ENCODE peak calls at places on chromosomes 7 and 10, in eight cellular contexts. V is cardiac muscle cell; A is MM.1S; F is Peyer's patch; B is PC-3; N is HCT116; Z is heart left ventricle; X is effector memory CD4-positive, alpha-beta T cell. H is an unnamed sample.
A peak's percentile ranks its signal among the peaks of the same experiment; 100 is the strongest.

GRCh38 chr7:78368781-78369180 is 570.2 kb downstream of the PHTF2 start:
- DNase-seq in A (no peak), V (no peak), N (no peak), X (no peak), B (no peak), F (no peak), Z (no peak), H (no peak)

GRCh38 chr10:128734734-128735133 is 608.5 kb upstream of the MKI67 start:
- DNase-seq in X (no peak), F (no peak), N (no peak), V (no peak), B (no peak), Z (no peak), A (no peak), H (no peak)

GRCh38 chr10:6327906-6328707 is 125.4 kb downstream of the PFKFB3 start:
- DNase-seq in F (no peak), N (no peak), B (no peak), Z (no peak), X (no peak), V (no peak), A (no peak), H (no peak)

GRCh38 chr10:33122014-33122788 is 164.2 kb upstream of the ITGB1 start:
- DNase-seq in X (no peak), F (no peak), A (no peak), V (no peak), Z (no peak), N (no peak), B (peak; percentile 9), H (peak; percentile 16)

GRCh38 chr10:4006848-4007247 is 221.8 kb upstream of the KLF6 start:
- DNase-seq in X (no peak), V (no peak), Z (no peak), B (no peak), A (no peak), N (no peak), F (no peak), H (no peak)

GRCh38 chr7:459584-460373 is 59.9 kb downstream of the PDGFA start:
- DNase-seq in X (no peak), V (no peak), N (no peak), A (no peak), B (no peak), F (no peak), Z (no peak), H (no peak)

GRCh38 chr7:56048245-56048644 is 3.0 kb downstream of the PSPH start:
- DNase-seq in A (no peak), Z (no peak), V (no peak), B (no peak), N (no peak), F (no peak), X (no peak), H (no peak)

GRCh38 chr7:77867208-77867915 is 68.8 kb downstream of the PHTF2 start:
- DNase-seq in B (peak; percentile 5), A (no peak), V (no peak), F (no peak), Z (no peak), N (no peak), X (no peak), H (no peak)

GRCh38 chr7:130887182-130888016 is 153.4 kb upstream of the KLF14 start:
- DNase-seq in X (no peak), V (no peak), N (peak; percentile 80), A (no peak), B (peak; percentile 91), F (no peak), Z (no peak), H (no peak)

GRCh38 chr10:23065549-23065948 is 29.8 kb upstream of the MSRB2 start:
- DNase-seq in F (peak; percentile 81), V (no peak), B (peak; percentile 67), A (no peak), N (no peak), X (no peak), Z (peak; percentile 76), H (peak; percentile 91)

GRCh38 chr10:110400173-110400947 is 95.6 kb upstream of the SMNDC1 start:
- DNase-seq in B (peak; percentile 9), X (no peak), A (no peak), Z (no peak), N (no peak), F (no peak), V (no peak), H (no peak)

GRCh38 chr7:123070702-123071286 is 75.3 kb upstream of the TAS2R16 start:
- DNase-seq in X (no peak), Z (no peak), F (no peak), B (peak; percentile 49), N (peak; percentile 32), V (peak; percentile 28), A (peak; percentile 73), H (no peak)

GRCh38 chr7:22549667-22550513 is 49.9 kb upstream of the STEAP1B start:
- DNase-seq in Z (no peak), N (peak; percentile 39), V (peak; percentile 66), X (no peak), B (peak; percentile 64), F (peak; percentile 57), A (peak; percentile 61), H (no peak)

GRCh38 chr7:92838934-92839333 is 2.6 kb upstream of the CDK6 start:
- DNase-seq in B (no peak), N (no peak), F (no peak), X (no peak), A (no peak), Z (no peak), V (no peak), H (no peak)

GRCh38 chr10:75404335-75405200 is 3.0 kb upstream of the ZNF503 start:
- DNase-seq in B (peak; percentile 85), N (no peak), Z (no peak), A (peak; percentile 75), X (no peak), F (peak; percentile 57), V (peak; percentile 69), H (peak; percentile 66)

GRCh38 chr10:131061221-131061620 is 250.3 kb downstream of the TCERG1L start:
- DNase-seq in B (no peak), X (no peak), A (no peak), F (no peak), V (no peak), Z (no peak), N (no peak), H (no peak)

GRCh38 chr10:131059881-131060280 is 251.6 kb downstream of the TCERG1L start:
- DNase-seq in Z (no peak), V (peak; percentile 47), F (no peak), B (no peak), A (no peak), N (no peak), X (no peak), H (no peak)

GRCh38 chr10:131063311-131063710 is 248.2 kb downstream of the TCERG1L start:
- DNase-seq in X (no peak), F (no peak), Z (no peak), N (no peak), V (no peak), A (no peak), B (no peak), H (no peak)

GRCh38 chr10:131065673-131066331 is 245.7 kb downstream of the TCERG1L start:
- DNase-seq in F (no peak), V (no peak), A (no peak), X (no peak), B (no peak), Z (no peak), N (no peak), H (no peak)

GRCh38 chr10:131062621-131063260 is 248.8 kb downstream of the TCERG1L start:
- DNase-seq in Z (no peak), V (no peak), A (no peak), N (no peak), B (no peak), F (no peak), X (no peak), H (no peak)
- H3K27ac ChIP-seq in Z (no peak overlapping the region), V (no peak overlapping the region), A (no peak overlapping the region), N (no peak overlapping the region), B (no peak overlapping the region), F (no peak overlapping the region), X (no peak overlapping the region), H (no peak overlapping the region)

DNA sequence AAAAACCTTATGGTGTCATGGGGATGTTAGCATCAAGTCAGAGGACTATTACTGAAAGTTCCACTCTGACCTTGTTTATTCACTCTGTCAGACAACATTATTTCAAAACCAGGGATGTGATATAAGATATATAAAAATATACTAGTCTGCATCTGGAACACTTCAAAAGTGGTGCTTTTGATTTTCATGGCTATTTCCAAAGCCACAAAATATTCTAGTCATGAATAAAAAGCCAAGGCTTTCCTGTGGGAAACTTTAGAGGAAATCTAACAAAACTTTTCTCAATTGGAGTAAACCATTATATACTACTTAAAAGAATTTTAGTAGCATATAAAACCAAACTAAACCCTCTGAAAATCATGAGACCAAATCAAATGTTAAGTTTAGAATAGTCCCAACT is 205.2 kb downstream of the TMEM26 start:
- DNase-seq in X (no peak), B (no peak), Z (no peak), F (no peak), N (no peak), V (no peak), A (no peak), H (no peak)
- H3K4me3 ChIP-seq in X (no peak overlapping the region), B (no peak overlapping the region), Z (no peak overlapping the region), F (no peak overlapping the region), N (no peak overlapping the region), V (no peak overlapping the region), A (no peak overlapping the region), H (no peak overlapping the region)

DNA sequence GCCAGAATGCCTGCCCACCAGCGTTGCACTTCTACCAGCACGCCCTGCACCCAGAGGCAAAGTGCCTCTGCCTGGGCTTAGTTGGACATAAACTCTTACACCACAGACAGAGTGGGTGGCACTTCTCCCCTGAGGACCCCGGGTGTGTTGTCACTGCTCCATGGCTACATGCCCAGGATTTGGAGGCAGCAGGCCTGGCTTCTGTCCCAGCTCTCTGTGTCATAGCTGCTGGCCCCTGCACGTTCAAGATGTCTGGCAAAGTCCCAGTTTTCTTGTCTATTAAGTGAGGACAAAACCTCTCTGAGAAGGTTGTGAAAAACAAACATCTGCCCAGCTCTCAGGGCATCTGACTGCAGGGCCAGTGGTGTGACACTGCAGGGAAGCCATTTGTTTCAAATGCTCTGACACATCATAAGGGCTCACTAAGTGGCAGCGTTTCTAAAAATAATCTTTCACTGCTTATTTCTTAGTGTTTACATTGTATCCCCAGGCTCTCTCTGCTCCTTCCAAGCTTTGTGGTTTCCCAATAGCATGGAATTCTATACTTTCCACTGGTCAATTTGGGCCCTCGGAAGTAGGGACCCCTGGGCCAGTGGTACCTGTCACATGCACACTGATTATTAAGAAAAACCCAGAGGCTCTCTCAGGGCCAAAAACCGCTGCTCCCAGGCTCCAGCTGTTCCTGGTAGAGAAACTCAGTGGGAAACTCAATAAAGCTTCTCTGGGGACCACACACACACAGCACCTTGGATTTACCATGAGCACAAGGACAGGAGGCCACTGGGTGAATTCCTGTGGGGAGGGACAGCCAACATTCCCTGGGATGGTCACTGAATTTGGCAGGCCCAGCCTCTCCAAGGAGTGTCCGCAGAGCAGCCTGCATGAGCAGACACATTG is 86.2 kb upstream of the ANLN start:
- DNase-seq in A (peak; percentile 32), B (peak; percentile 98), V (peak; percentile 91), F (peak; percentile 64), N (peak; percentile 83), Z (peak; percentile 88), X (no peak), H (peak; percentile 90)
- H3K4me1 ChIP-seq in A (peaks cover 10% of the 10 kb centered on the region), B (peaks cover 39% of the 10 kb centered on the region), V (peaks cover 42% of the 10 kb centered on the region), F (no peaks in the 10 kb centered on the region), N (peaks cover 36% of the 10 kb centered on the region), Z (peaks cover 41% of the 10 kb centered on the region), X (no peaks in the 10 kb centered on the region), H (peaks cover 8% of the 10 kb centered on the region)

DNA sequence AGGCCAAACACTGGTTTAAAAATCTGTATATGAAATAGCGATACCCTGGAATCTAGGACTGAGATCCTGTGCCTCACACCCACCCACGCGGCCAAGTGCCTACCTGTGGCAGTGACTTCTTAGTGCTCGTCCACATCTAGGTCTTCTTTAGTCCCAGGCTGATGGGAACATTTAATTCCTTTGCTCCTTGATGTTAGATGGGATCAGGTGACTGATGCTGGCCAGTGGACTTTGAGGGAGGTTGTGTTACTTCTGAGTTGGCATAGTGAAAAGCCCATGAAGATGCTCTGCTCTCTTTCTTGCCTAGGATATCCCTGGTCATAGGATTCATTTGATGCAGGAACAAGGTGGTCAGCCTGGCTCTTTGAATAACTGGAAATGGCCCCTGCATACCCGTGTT is 59.2 kb downstream of the BMPR1A start:
- DNase-seq in N (no peak), A (no peak), V (no peak), B (no peak), X (no peak), F (no peak), Z (no peak), H (no peak)
- H3K27ac ChIP-seq in N (no peak overlapping the region), A (no peak overlapping the region), V (peak overlapping the region; percentile 63), B (no peak overlapping the region), X (no peak overlapping the region), F (no peak overlapping the region), Z (peak overlapping the region; percentile 35), H (no peak overlapping the region)